ENCODE peak calls at places on chromosomes 2 and 18, in five cellular contexts. D is NCI-H1092 treated with DMSO at 0.1 percent for 48 hours; G is CD4-positive, alpha-beta T cell; M is GM10248; K is pancreas. Q is an unnamed sample.

GRCh38 chr18:46761054-46761769 is 4.4 kb upstream of the ST8SIA5 start:
- DNase-seq in D (peak), G (no peak), M (no peak), K (no peak), Q (no peak)

GRCh38 chr2:8125741-8126691 is 555.8 kb upstream of the ID2 start:
- DNase-seq in D (no peak), G (no peak), M (no peak), K (no peak), Q (no peak)

GRCh38 chr2:222731183-222731582 is 59.7 kb downstream of the MOGAT1 start:
- DNase-seq in D (no peak), G (no peak), M (no peak), K (no peak), Q (no peak)

GRCh38 chr2:67856866-67857265 is 205.9 kb downstream of the C1D start:
- DNase-seq in D (no peak), G (no peak), M (no peak), K (no peak), Q (no peak)

GRCh38 chr2:168758970-168759820 is 43.2 kb upstream of the NOSTRIN start:
- DNase-seq in D (peak), G (no peak), M (peak), K (no peak), Q (no peak)

GRCh38 chr18:75923169-75923568 is 495.7 kb upstream of the SMIM21 start:
- DNase-seq in D (no peak), G (no peak), M (no peak), K (peak), Q (no peak)

GRCh38 chr2:68921646-68922045 is 31.0 kb downstream of the GKN2 start:
- DNase-seq in D (no peak), G (no peak), M (no peak), K (no peak), Q (no peak)

GRCh38 chr2:127201452-127201851 is 18.6 kb downstream of the CYP27C1 start:
- DNase-seq in D (no peak), G (no peak), M (no peak), K (no peak), Q (no peak)

GRCh38 chr18:47912343-47912742 is 18.1 kb downstream of the SMAD2 start:
- DNase-seq in D (no peak), G (no peak), M (no peak), K (no peak), Q (no peak)

GRCh38 chr18:76983613-76984051 is 149.0 kb downstream of the MBP start:
- DNase-seq in D (no peak), G (no peak), M (no peak), K (no peak), Q (no peak)

GRCh38 chr2:170679607-170680079 is 35.5 kb upstream of the SP5 start:
- DNase-seq in D (no peak), G (no peak), M (no peak), K (no peak), Q (peak)